ENCODE peak calls at places on chromosomes 12 and 14, in five cellular contexts. One of them, this sample, is unnamed.

GRCh38 chr12:16189849-16190248 is 87.6 kb downstream of the SLC15A5 start:
- DNase-seq in endothelial cell of umbilical vein: peak
- DNase-seq in A549: peak
- DNase-seq in fibroblast of lung: peak
- DNase-seq in AG04450: no peak
- DNase-seq in this sample: peak

GRCh38 chr14:102907303-102907844 is 15.1 kb upstream of the AMN start:
- DNase-seq in endothelial cell of umbilical vein: no peak
- DNase-seq in A549: no peak
- DNase-seq in fibroblast of lung: no peak
- DNase-seq in AG04450: no peak
- DNase-seq in this sample: no peak

GRCh38 chr14:80491131-80491530 is 279.8 kb upstream of the DIO2 start:
- DNase-seq in endothelial cell of umbilical vein: peak
- DNase-seq in A549: no peak
- DNase-seq in fibroblast of lung: peak
- DNase-seq in AG04450: no peak
- DNase-seq in this sample: no peak

GRCh38 chr14:99879401-99880295 is 86.4 kb downstream of the EML1 start:
- DNase-seq in endothelial cell of umbilical vein: no peak
- DNase-seq in A549: no peak
- DNase-seq in fibroblast of lung: peak
- DNase-seq in AG04450: peak
- DNase-seq in this sample: peak

GRCh38 chr12:121222847-121223246 is 12.9 kb downstream of the P2RX4 start:
- DNase-seq in endothelial cell of umbilical vein: no peak
- DNase-seq in A549: no peak
- DNase-seq in fibroblast of lung: no peak
- DNase-seq in AG04450: no peak
- DNase-seq in this sample: no peak

GRCh38 chr12:68358532-68359485 is 26.6 kb upstream of the MDM1 start:
- DNase-seq in endothelial cell of umbilical vein: peak
- DNase-seq in A549: peak
- DNase-seq in fibroblast of lung: peak
- DNase-seq in AG04450: peak
- DNase-seq in this sample: peak

GRCh38 chr12:67456281-67456918 is 187.2 kb downstream of the CAND1 start:
- DNase-seq in endothelial cell of umbilical vein: no peak
- DNase-seq in A549: no peak
- DNase-seq in fibroblast of lung: peak
- DNase-seq in AG04450: peak
- DNase-seq in this sample: peak

GRCh38 chr12:90216815-90217214 is 508.2 kb upstream of the ATP2B1 start:
- DNase-seq in endothelial cell of umbilical vein: peak
- DNase-seq in A549: no peak
- DNase-seq in fibroblast of lung: peak
- DNase-seq in AG04450: no peak
- DNase-seq in this sample: peak

GRCh38 chr12:112013601-112014402 is 576 bp downstream of the ERP29 start:
- DNase-seq in endothelial cell of umbilical vein: peak
- DNase-seq in A549: peak
- DNase-seq in fibroblast of lung: peak
- DNase-seq in AG04450: no peak
- DNase-seq in this sample: peak

GRCh38 chr12:121534495-121535148 is 46.2 kb downstream of the KDM2B start:
- DNase-seq in endothelial cell of umbilical vein: no peak
- DNase-seq in A549: no peak
- DNase-seq in fibroblast of lung: no peak
- DNase-seq in AG04450: no peak
- DNase-seq in this sample: no peak

GRCh38 chr12:109191621-109192250 is 75.3 kb downstream of the ACACB start:
- DNase-seq in endothelial cell of umbilical vein: no peak
- DNase-seq in A549: peak
- DNase-seq in fibroblast of lung: no peak
- DNase-seq in AG04450: no peak
- DNase-seq in this sample: peak

GRCh38 chr12:24012528-24012927 is 63.1 kb upstream of the SOX5 start:
- DNase-seq in endothelial cell of umbilical vein: peak
- DNase-seq in A549: no peak
- DNase-seq in fibroblast of lung: no peak
- DNase-seq in AG04450: no peak
- DNase-seq in this sample: no peak

GRCh38 chr12:48119834-48120195 is 651 bp downstream of the PFKM start:
- DNase-seq in endothelial cell of umbilical vein: no peak
- DNase-seq in A549: no peak
- DNase-seq in fibroblast of lung: peak
- DNase-seq in AG04450: no peak
- DNase-seq in this sample: no peak

GRCh38 chr14:67526676-67527459 is 6.2 kb upstream of the PLEKHH1 start:
- DNase-seq in endothelial cell of umbilical vein: peak
- DNase-seq in A549: peak
- DNase-seq in fibroblast of lung: peak
- DNase-seq in AG04450: no peak
- DNase-seq in this sample: peak

GRCh38 chr14:90136904-90137303 is 75.1 kb downstream of the KCNK13 start:
- DNase-seq in endothelial cell of umbilical vein: peak
- DNase-seq in A549: no peak
- DNase-seq in fibroblast of lung: peak
- DNase-seq in AG04450: no peak
- DNase-seq in this sample: no peak

GRCh38 chr14:100393906-100394732 is 71.0 kb downstream of the SLC25A47 start:
- DNase-seq in endothelial cell of umbilical vein: no peak
- DNase-seq in A549: no peak
- DNase-seq in fibroblast of lung: no peak
- DNase-seq in AG04450: no peak
- DNase-seq in this sample: no peak

GRCh38 chr14:103257211-103257962 is 76.7 kb upstream of the EIF5 start:
- DNase-seq in endothelial cell of umbilical vein: no peak
- DNase-seq in A549: peak
- DNase-seq in fibroblast of lung: peak
- DNase-seq in AG04450: no peak
- DNase-seq in this sample: peak

GRCh38 chr14:38721822-38722431 is 381.1 kb downstream of the SEC23A start:
- DNase-seq in endothelial cell of umbilical vein: peak
- DNase-seq in A549: peak
- DNase-seq in fibroblast of lung: peak
- DNase-seq in AG04450: no peak
- DNase-seq in this sample: peak

GRCh38 chr12:10501031-10501430 is 4.7 kb upstream of the EIF2S3B start:
- DNase-seq in endothelial cell of umbilical vein: peak
- DNase-seq in A549: peak
- DNase-seq in fibroblast of lung: peak
- DNase-seq in AG04450: no peak
- DNase-seq in this sample: peak

GRCh38 chr12:57611116-57611809 is at the start of gene ARHGEF25:
- DNase-seq in endothelial cell of umbilical vein: peak
- DNase-seq in A549: peak
- DNase-seq in fibroblast of lung: peak
- DNase-seq in AG04450: no peak
- DNase-seq in this sample: no peak

GRCh38 chr12:57609781-57610552 is 1.3 kb upstream of the ARHGEF25 start:
- DNase-seq in endothelial cell of umbilical vein: no peak
- DNase-seq in A549: no peak
- DNase-seq in fibroblast of lung: no peak
- DNase-seq in AG04450: no peak
- DNase-seq in this sample: no peak

GRCh38 chr12:57607958-57608663 is 3.1 kb upstream of the ARHGEF25 start:
- DNase-seq in endothelial cell of umbilical vein: no peak
- DNase-seq in A549: no peak
- DNase-seq in fibroblast of lung: no peak
- DNase-seq in AG04450: no peak
- DNase-seq in this sample: no peak

GRCh38 chr12:57610553-57611115 is 601 bp upstream of the ARHGEF25 start:
- DNase-seq in endothelial cell of umbilical vein: no peak
- DNase-seq in A549: no peak
- DNase-seq in fibroblast of lung: no peak
- DNase-seq in AG04450: no peak
- DNase-seq in this sample: no peak

GRCh38 chr12:57609091-57609780 is 2.0 kb upstream of the ARHGEF25 start:
- DNase-seq in endothelial cell of umbilical vein: no peak
- DNase-seq in A549: no peak
- DNase-seq in fibroblast of lung: no peak
- DNase-seq in AG04450: no peak
- DNase-seq in this sample: no peak
- H3K4me3 ChIP-seq in endothelial cell of umbilical vein: no peak
- H3K4me3 ChIP-seq in A549: no peak
- H3K4me3 ChIP-seq in fibroblast of lung: no peak
- H3K4me3 ChIP-seq in AG04450: no peak
- H3K4me3 ChIP-seq in this sample: no peak

GRCh38 chr12:70268972-70269371 is 25.7 kb downstream of the CNOT2 start:
- DNase-seq in endothelial cell of umbilical vein: no peak
- DNase-seq in A549: no peak
- DNase-seq in fibroblast of lung: no peak
- DNase-seq in AG04450: no peak
- DNase-seq in this sample: no peak
- H3K27ac ChIP-seq in endothelial cell of umbilical vein: no peak
- H3K27ac ChIP-seq in A549: no peak
- H3K27ac ChIP-seq in fibroblast of lung: no peak
- H3K27ac ChIP-seq in AG04450: no peak
- H3K27ac ChIP-seq in this sample: no peak

GRCh38 chr12:51392556-51393237 is 1.5 kb upstream of the GALNT6 start:
- DNase-seq in endothelial cell of umbilical vein: peak
- DNase-seq in A549: no peak
- DNase-seq in fibroblast of lung: peak
- DNase-seq in AG04450: no peak
- DNase-seq in this sample: no peak
- H3K4me3 ChIP-seq in endothelial cell of umbilical vein: peak
- H3K4me3 ChIP-seq in A549: no peak
- H3K4me3 ChIP-seq in fibroblast of lung: no peak
- H3K4me3 ChIP-seq in AG04450: peak
- H3K4me3 ChIP-seq in this sample: no peak

DNA sequence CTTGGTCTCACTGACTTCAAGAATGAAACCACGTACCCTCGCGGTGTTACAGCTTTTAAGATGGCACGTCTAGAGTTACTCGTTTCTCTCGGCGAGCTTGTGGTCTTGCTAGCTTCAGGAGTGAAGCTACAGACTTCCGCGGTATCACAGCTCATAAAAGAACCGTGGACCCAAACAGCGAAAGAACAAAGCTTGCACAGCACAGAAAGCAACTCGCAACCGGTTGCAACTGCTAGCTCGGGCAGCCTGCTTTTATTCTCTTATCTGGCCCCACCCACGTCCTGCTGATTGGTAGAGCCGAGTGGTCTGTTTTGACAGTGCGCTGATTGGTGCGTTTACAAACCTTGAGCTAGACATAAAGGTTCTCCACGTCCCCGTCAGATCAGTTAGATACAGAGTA is 4.2 kb upstream of the CLEC4C start:
- DNase-seq in endothelial cell of umbilical vein: no peak
- DNase-seq in A549: no peak
- DNase-seq in fibroblast of lung: no peak
- DNase-seq in AG04450: no peak
- DNase-seq in this sample: no peak
- H3K27ac ChIP-seq in endothelial cell of umbilical vein: no peak
- H3K27ac ChIP-seq in A549: no peak
- H3K27ac ChIP-seq in fibroblast of lung: no peak
- H3K27ac ChIP-seq in AG04450: no peak
- H3K27ac ChIP-seq in this sample: no peak

GRCh38 chr12:51320311-51320694 is 3.7 kb downstream of the BIN2 start:
- DNase-seq in endothelial cell of umbilical vein: no peak
- DNase-seq in A549: peak
- DNase-seq in fibroblast of lung: no peak
- DNase-seq in AG04450: no peak
- DNase-seq in this sample: no peak
- H3K4me3 ChIP-seq in endothelial cell of umbilical vein: no peak
- H3K4me3 ChIP-seq in A549: no peak
- H3K4me3 ChIP-seq in fibroblast of lung: no peak
- H3K4me3 ChIP-seq in AG04450: no peak
- H3K4me3 ChIP-seq in this sample: no peak

DNA sequence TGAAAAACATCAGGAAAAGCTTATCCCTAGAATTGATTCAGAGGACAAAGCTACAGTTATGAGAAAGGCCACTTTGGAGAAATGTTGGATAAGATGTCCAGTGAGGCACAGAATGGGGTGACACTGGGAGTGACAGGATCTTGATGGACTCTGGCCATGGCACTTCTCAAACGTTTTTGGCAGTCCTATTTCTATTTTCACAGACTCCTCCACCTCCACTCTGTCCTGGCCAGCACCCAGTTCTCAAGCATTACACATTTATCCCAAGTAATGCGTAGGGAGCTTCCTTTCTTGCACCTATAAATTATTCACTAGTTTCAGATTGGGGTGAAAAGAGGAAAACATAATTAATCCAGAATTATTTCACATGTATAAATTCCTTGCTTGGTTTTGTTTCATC is 727.3 kb downstream of the NRXN3 start:
- DNase-seq in endothelial cell of umbilical vein: no peak
- DNase-seq in A549: no peak
- DNase-seq in fibroblast of lung: no peak
- DNase-seq in AG04450: no peak
- DNase-seq in this sample: no peak
- H3K27ac ChIP-seq in endothelial cell of umbilical vein: no peak
- H3K27ac ChIP-seq in A549: no peak
- H3K27ac ChIP-seq in fibroblast of lung: no peak
- H3K27ac ChIP-seq in AG04450: no peak
- H3K27ac ChIP-seq in this sample: no peak

GRCh38 chr12:49295087-49296001 is at the start of gene PRPH:
- DNase-seq in endothelial cell of umbilical vein: no peak
- DNase-seq in A549: no peak
- DNase-seq in fibroblast of lung: no peak
- DNase-seq in AG04450: no peak
- DNase-seq in this sample: no peak
- H3K4me3 ChIP-seq in endothelial cell of umbilical vein: no peak
- H3K4me3 ChIP-seq in A549: no peak
- H3K4me3 ChIP-seq in fibroblast of lung: no peak
- H3K4me3 ChIP-seq in AG04450: no peak
- H3K4me3 ChIP-seq in this sample: no peak

This sample was measured in mammary epithelial cell.